ENCODE peak calls at places on chromosomes 2 and 18, in six cellular contexts. X is NCI-H748 treated with DMSO at 0.1 percent for 48 hours, L is mesendoderm, Y is posterior cingulate gyrus, C is IMR-90, A is PC-9. O is an unnamed sample.

GRCh38 chr2:238797537-238797936 is 50.3 kb upstream of the TWIST2 start:
- DNase-seq in X (no peak), L (no peak), Y (no peak), C (no peak), A (no peak), O (no peak)

GRCh38 chr2:166067204-166067603 is 60.6 kb downstream of the SCN1A start:
- DNase-seq in X (no peak), L (no peak), Y (no peak), C (no peak), A (no peak), O (no peak)

GRCh38 chr2:64952896-64953482 is 36.2 kb upstream of the SLC1A4 start:
- DNase-seq in X (no peak), L (no peak), Y (no peak), C (peak), A (no peak), O (no peak)

GRCh38 chr2:19885791-19886190 is 16.0 kb downstream of the TTC32 start:
- DNase-seq in X (no peak), L (no peak), Y (no peak), C (no peak), A (no peak), O (no peak)

GRCh38 chr18:74996055-74996454 is 212.9 kb downstream of the PTGR3 start:
- DNase-seq in X (no peak), L (no peak), Y (no peak), C (no peak), A (no peak), O (no peak)

GRCh38 chr2:158725496-158725895 is 69.6 kb upstream of the DAPL1 start:
- DNase-seq in X (peak), L (no peak), Y (no peak), C (no peak), A (peak), O (no peak)

GRCh38 chr18:44324361-44324760 is 356.3 kb upstream of the SETBP1 start:
- DNase-seq in X (no peak), L (no peak), Y (no peak), C (no peak), A (no peak), O (no peak)

GRCh38 chr2:85523906-85524566 is 14.9 kb upstream of the MAT2A start:
- DNase-seq in X (no peak), L (peak), Y (no peak), C (peak), A (no peak), O (no peak)

GRCh38 chr2:19362094-19362649 is 3.7 kb upstream of the OSR1 start:
- DNase-seq in X (peak), L (peak), Y (no peak), C (peak), A (peak), O (no peak)

GRCh38 chr2:235149240-235149641 is 197.4 kb downstream of the SH3BP4 start:
- DNase-seq in X (no peak), L (no peak), Y (peak), C (no peak), A (no peak), O (no peak)

GRCh38 chr2:153543639-153544071 is 65.1 kb upstream of the RPRM start:
- DNase-seq in X (peak), L (peak), Y (no peak), C (no peak), A (no peak), O (no peak)

GRCh38 chr2:225025917-225026571 is 16.2 kb downstream of the DOCK10 start:
- DNase-seq in X (no peak), L (no peak), Y (no peak), C (peak), A (peak), O (no peak)

GRCh38 chr2:157559061-157559460 is 69.6 kb downstream of the ACVR1C start:
- DNase-seq in X (no peak), L (no peak), Y (no peak), C (peak), A (no peak), O (no peak)

GRCh38 chr18:61581578-61582204 is 248.5 kb downstream of the CDH20 start:
- DNase-seq in X (peak), L (peak), Y (peak), C (peak), A (peak), O (peak)